ENCODE peak calls at places on chromosomes 1 and 21, in four cellular contexts. C is GM12878, N is stomach, U is K562. Z is an unnamed sample.

GRCh38 chr1:40421348-40421693 is 29.0 kb upstream of the ZFP69B start:
- DNase-seq in C (no peak), N (no peak), U (no peak), Z (no peak)

GRCh38 chr1:152817309-152817708 is 5.5 kb downstream of the LCE1B start:
- DNase-seq in C (no peak), N (no peak), U (no peak), Z (no peak)

GRCh38 chr21:43367296-43367695 is 59.6 kb downstream of the SIK1 start:
- DNase-seq in C (no peak), N (no peak), U (no peak), Z (no peak)

GRCh38 chr1:160761886-160762285 is 22.8 kb downstream of the SLAMF7 start:
- DNase-seq in C (no peak), N (no peak), U (no peak), Z (no peak)

GRCh38 chr1:98005326-98006010 is 84.6 kb upstream of the DPYD start:
- DNase-seq in C (no peak), N (no peak), U (no peak), Z (no peak)

GRCh38 chr21:32702702-32703101 is 25.1 kb downstream of the SYNJ1 start:
- DNase-seq in C (no peak), N (no peak), U (peak; percentile 13), Z (no peak)

GRCh38 chr1:10401281-10401680 is 2.4 kb downstream of the PGD start:
- DNase-seq in C (no peak), N (no peak), U (no peak), Z (no peak)

GRCh38 chr1:100347009-100347966 is 5.0 kb upstream of the CDC14A start:
- DNase-seq in C (no peak), N (no peak), U (peak; percentile 87), Z (no peak)

GRCh38 chr1:2372551-2373490 is 18.5 kb downstream of the MORN1 start:
- DNase-seq in C (no peak), N (no peak), U (no peak), Z (no peak)

GRCh38 chr1:115426271-115426771 is 88.3 kb upstream of the NGF start:
- DNase-seq in C (no peak), N (no peak), U (peak; percentile 6), Z (no peak)

GRCh38 chr1:4084053-4084431 is 184.0 kb upstream of the C1orf174 start:
- DNase-seq in C (no peak), N (no peak), U (no peak), Z (no peak)

GRCh38 chr21:31710586-31710985 is 21.3 kb downstream of the SCAF4 start:
- DNase-seq in C (no peak), N (no peak), U (no peak), Z (no peak)

GRCh38 chr1:204479387-204480136 is 15.0 kb downstream of the PIK3C2B start:
- DNase-seq in C (no peak), N (peak; percentile 70), U (no peak), Z (no peak)

GRCh38 chr21:32392299-32392879 is 423 bp downstream of the URB1 start:
- DNase-seq in C (no peak), N (no peak), U (peak; percentile 47), Z (no peak)

GRCh38 chr1:26471498-26472329 is 526 bp upstream of the HMGN2 start:
- DNase-seq in C (no peak), N (peak; percentile 57), U (peak; percentile 83), Z (peak; percentile 88)

GRCh38 chr1:19768321-19769210 is 31.1 kb downstream of the TMCO4 start:
- DNase-seq in C (no peak), N (no peak), U (no peak), Z (no peak)

GRCh38 chr21:25636727-25637126 is 2.3 kb upstream of the JAM2 start:
- DNase-seq in C (no peak), N (no peak), U (no peak), Z (no peak)

GRCh38 chr1:181213056-181213455 is 124.6 kb downstream of the IER5 start:
- DNase-seq in C (no peak), N (no peak), U (no peak), Z (peak; percentile 12)

GRCh38 chr1:64864018-64864945 is 102.1 kb downstream of the JAK1 start:
- DNase-seq in C (peak; percentile 92), N (peak; percentile 61), U (peak; percentile 98), Z (no peak)

GRCh38 chr1:202671388-202671787 is 38.9 kb downstream of the SYT2 start:
- DNase-seq in C (no peak), N (peak; percentile 80), U (no peak), Z (no peak)

GRCh38 chr1:22447581-22448215 is 4.0 kb upstream of the ZBTB40 start:
- DNase-seq in C (no peak), N (no peak), U (peak; percentile 66), Z (no peak)

GRCh38 chr1:160605792-160606520 is 26.7 kb upstream of the CD84 start:
- DNase-seq in C (no peak), N (no peak), U (no peak), Z (no peak)

GRCh38 chr1:245311887-245312286 is 157.1 kb downstream of the KIF26B start:
- DNase-seq in C (no peak), N (no peak), U (no peak), Z (no peak)

GRCh38 chr1:53638641-53639035 is 100.3 kb downstream of the GLIS1 start:
- DNase-seq in C (no peak), N (peak; percentile 24), U (no peak), Z (peak; percentile 74)

GRCh38 chr1:53639251-53639721 is 99.7 kb downstream of the GLIS1 start:
- DNase-seq in C (no peak), N (peak; percentile 7), U (no peak), Z (peak; percentile 58)

GRCh38 chr1:53636621-53637171 is 102.3 kb downstream of the GLIS1 start:
- DNase-seq in C (no peak), N (peak; percentile 15), U (no peak), Z (peak; percentile 27)

GRCh38 chr1:53639996-53640695 is 98.8 kb downstream of the GLIS1 start:
- DNase-seq in C (no peak), N (peak; percentile 3), U (no peak), Z (peak; percentile 26)

DNA sequence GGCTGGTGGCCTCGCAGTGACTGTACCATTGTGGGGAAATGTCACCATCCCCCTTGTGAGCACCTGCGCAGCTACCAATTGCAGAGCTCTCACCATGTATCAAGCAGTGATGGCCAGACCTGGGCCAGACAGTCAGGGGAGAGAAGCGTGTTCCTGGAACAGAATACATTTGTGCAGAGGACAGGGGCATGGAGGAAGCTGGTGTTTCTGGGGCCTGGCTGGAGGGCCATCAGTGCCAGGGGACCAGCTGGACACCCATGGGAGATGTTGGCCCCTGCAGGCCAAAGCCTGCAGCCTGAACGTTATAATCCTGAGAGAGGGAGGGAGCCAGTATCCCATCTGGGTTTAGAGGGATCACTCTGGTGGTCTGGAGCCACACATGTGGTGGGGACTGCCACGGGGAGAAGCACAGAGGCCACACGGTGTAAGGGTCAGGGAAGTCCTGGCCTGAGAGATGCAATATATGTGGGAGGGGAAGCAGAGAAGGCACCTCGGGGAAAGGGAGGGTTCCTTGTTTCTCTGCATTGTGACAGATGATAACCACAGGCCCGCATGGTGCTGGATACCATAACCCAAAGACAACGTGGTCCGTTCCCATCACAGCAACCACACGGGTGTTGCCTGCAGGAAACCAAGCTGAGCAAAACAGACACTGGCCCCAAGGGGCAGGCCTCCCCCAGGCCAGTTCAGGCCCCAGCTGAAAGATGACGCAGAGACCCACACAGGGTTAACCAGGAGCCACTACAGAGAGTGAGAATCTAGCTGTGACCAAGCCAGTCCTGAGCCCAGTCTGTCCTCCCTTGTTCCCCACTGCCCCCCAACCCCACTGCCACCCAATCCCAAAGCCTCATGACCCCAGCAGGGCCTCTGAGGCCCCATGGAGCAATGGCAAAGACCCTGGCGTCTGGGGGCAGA is 101.0 kb downstream of the GLIS1 start:
- DNase-seq in C (no peak), N (peak; percentile 23), U (no peak), Z (peak; percentile 39)
- TF ChIP-seq POLR2AphosphoS5 in C (no peak), N (no peak), U (no peak), Z (no peak)

DNA sequence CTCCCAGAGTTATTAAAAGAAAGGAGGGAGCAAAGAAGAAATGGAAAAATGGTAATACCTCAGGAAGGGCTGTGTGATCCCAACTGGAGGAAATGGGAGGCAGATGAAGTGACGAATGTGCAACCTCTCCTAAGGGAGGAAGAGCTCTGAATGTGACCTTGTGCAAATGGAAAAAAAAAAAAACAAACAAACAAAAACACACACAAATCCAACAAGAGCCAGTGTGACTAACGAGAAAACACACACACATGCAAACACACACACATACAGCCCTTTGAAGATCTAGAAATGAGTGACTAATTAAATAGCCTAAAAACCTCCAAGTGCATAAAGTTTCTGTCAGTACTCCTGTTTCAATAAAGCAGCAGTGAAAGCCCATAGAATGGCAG is 49.0 kb downstream of the CCN1 start:
- DNase-seq in C (no peak), N (no peak), U (no peak), Z (no peak)
- TF ChIP-seq EP300 in C (no peak), N (no peak), U (no peak), Z (no peak)

DNA sequence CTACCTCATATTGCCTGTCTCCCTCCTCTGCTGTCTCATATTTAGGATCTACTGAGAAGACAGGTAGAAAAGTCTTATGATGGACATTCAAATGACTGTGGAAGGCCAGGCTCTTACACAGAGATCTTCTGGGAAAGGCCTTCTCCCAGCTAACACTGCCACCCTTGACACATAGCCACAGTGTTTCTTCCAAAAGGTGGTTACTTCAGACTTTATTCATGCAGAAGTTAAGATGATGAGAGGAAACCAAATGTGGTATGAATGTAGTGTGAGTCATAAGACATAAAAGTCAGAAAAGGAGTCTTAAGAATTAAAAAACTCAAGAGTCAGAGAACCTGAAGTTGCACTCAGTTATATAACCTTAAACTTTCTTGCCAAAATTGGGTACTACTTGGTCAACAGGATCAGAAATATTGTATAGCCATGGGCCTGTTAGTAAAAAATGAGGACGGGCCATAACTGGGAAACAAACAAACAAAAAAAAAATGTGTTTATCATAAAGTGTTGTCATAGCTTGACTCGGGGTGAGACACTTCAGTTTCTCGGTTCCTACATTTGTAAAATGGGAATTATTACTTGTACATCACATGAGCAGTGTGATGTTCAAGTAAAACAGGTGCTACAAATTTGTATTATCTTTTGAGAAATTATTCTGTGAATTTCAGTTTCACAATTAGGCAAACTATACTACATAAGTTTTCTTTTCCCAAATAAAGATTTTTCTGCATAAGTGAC is 1.2 kb upstream of the DENND1B start:
- DNase-seq in C (no peak), N (no peak), U (no peak), Z (no peak)
- TF ChIP-seq CTCF in C (no peak), N (no peak), U (no peak), Z (no peak)

GRCh38 chr1:186978596-186979556 is 150.1 kb downstream of the PLA2G4A start:
- DNase-seq in C (peak; percentile 28), N (no peak), U (no peak), Z (no peak)

GRCh38 chr1:186980400-186980799 is 151.7 kb downstream of the PLA2G4A start:
- DNase-seq in C (no peak), N (no peak), U (no peak), Z (no peak)

GRCh38 chr1:186984959-186985358 is 156.2 kb downstream of the PLA2G4A start:
- DNase-seq in C (no peak), N (no peak), U (no peak), Z (no peak)

GRCh38 chr1:186983327-186983726 is 154.6 kb downstream of the PLA2G4A start:
- DNase-seq in C (no peak), N (no peak), U (no peak), Z (no peak)

GRCh38 chr1:186982116-186982515 is 153.4 kb downstream of the PLA2G4A start:
- DNase-seq in C (no peak), N (no peak), U (no peak), Z (no peak)
- TF ChIP-seq POLR2AphosphoS5 in C (no peak), N (no peak), U (no peak), Z (no peak)

GRCh38 chr1:247078315-247079140 is at the start of gene ZNF670:
- DNase-seq in C (peak; percentile 59), N (peak; percentile 96), U (peak; percentile 99), Z (peak; percentile 97)
- TF ChIP-seq EP300 in C (no peak), N (no peak), U (no peak), Z (no peak)